ENCODE peak calls at places on chromosomes 1 and 21, in four cellular contexts. K is WTC11, S is K562, G is HepG2. C is an unnamed sample.

GRCh38 chr1:115462677-115463076 is 124.6 kb upstream of the NGF start:
- DNase-seq in S (no peak), K (no peak), G (no peak), C (no peak)

GRCh38 chr1:173749137-173749536 is 34.4 kb downstream of the KLHL20 start:
- DNase-seq in K (no peak), S (no peak), G (no peak), C (no peak)

GRCh38 chr1:230679131-230679530 is 34.8 kb downstream of the AGT start:
- DNase-seq in G (no peak), K (no peak), S (no peak), C (no peak)

GRCh38 chr1:45266151-45266801 is 59.9 kb upstream of the ZSWIM5 start:
- DNase-seq in K (no peak), G (peak; percentile 89), S (no peak), C (no peak)

GRCh38 chr21:25385912-25386474 is 221.3 kb downstream of the MRPL39 start:
- DNase-seq in G (peak; percentile 72), K (peak; percentile 49), S (peak; percentile 49), C (peak; percentile 54)

GRCh38 chr1:208270679-208271111 is 26.5 kb upstream of the PLXNA2 start:
- DNase-seq in K (no peak), S (no peak), G (no peak), C (no peak)

GRCh38 chr1:66575739-66576138 is 41.8 kb downstream of the SGIP1 start:
- DNase-seq in S (no peak), G (peak; percentile 24), K (no peak), C (no peak)

GRCh38 chr1:247077234-247077633 is 1.4 kb downstream of the ZNF670 start:
- DNase-seq in K (no peak), S (no peak), G (no peak), C (no peak)

GRCh38 chr1:165364432-165365133 is 8.1 kb upstream of the LMX1A start:
- DNase-seq in G (no peak), S (no peak), K (no peak), C (no peak)

GRCh38 chr1:162753998-162754585 is 36.4 kb upstream of the HSD17B7 start:
- DNase-seq in G (no peak), S (no peak), K (no peak), C (no peak)

GRCh38 chr1:76865696-76866291 is 1.5 kb upstream of the ST6GALNAC5 start:
- DNase-seq in G (no peak), S (no peak), K (no peak), C (no peak)

GRCh38 chr1:1858382-1859086 is 32.4 kb downstream of the GNB1 start:
- DNase-seq in K (peak; percentile 28), G (peak; percentile 62), S (peak; percentile 70), C (peak; percentile 70)

GRCh38 chr21:29217818-29218252 is 80.9 kb upstream of the BACH1 start:
- DNase-seq in S (no peak), G (peak; percentile 17), K (no peak), C (no peak)

GRCh38 chr1:151495316-151495715 is 15.9 kb upstream of the CGN start:
- DNase-seq in S (no peak), G (no peak), K (no peak), C (no peak)

GRCh38 chr1:82491301-82491986 is 690.7 kb downstream of the ADGRL2 start:
- DNase-seq in G (no peak), S (no peak), K (no peak), C (no peak)

GRCh38 chr1:167564592-167564991 is 11.0 kb upstream of the CREG1 start:
- DNase-seq in G (no peak), S (no peak), K (no peak), C (no peak)

GRCh38 chr1:155022136-155022926 is 11.2 kb downstream of the DCST2 start:
- DNase-seq in S (no peak), K (no peak), G (no peak), C (no peak)

GRCh38 chr1:160437432-160438319 is 37.3 kb downstream of the VANGL2 start:
- DNase-seq in G (no peak), K (no peak), S (no peak), C (no peak)

GRCh38 chr1:185694081-185694480 is 40.1 kb upstream of the HMCN1 start:
- DNase-seq in S (no peak), K (no peak), G (peak; percentile 45), C (no peak)

GRCh38 chr1:228268891-228269285 is 61.0 kb downstream of the OBSCN start:
- DNase-seq in K (no peak), S (no peak), G (no peak), C (no peak)

GRCh38 chr1:37125295-37125694 is 91.0 kb upstream of the GRIK3 start:
- DNase-seq in K (no peak), G (no peak), S (no peak), C (no peak)

GRCh38 chr21:37525810-37526209 is 159.2 kb downstream of the DYRK1A start:
- DNase-seq in G (no peak), K (no peak), S (no peak), C (no peak)

GRCh38 chr1:10074059-10074854 is 41.5 kb downstream of the UBE4B start:
- DNase-seq in K (no peak), S (no peak), G (no peak), C (no peak)

GRCh38 chr1:26275580-26276431 is 4.1 kb upstream of the SH3BGRL3 start:
- DNase-seq in G (peak; percentile 59), K (peak; percentile 91), S (peak; percentile 84), C (peak; percentile 78)

GRCh38 chr1:42913426-42914091 is 45.1 kb downstream of the SLC2A1 start:
- DNase-seq in K (peak; percentile 53), G (peak; percentile 84), S (peak; percentile 67), C (peak; percentile 74)

DNA sequence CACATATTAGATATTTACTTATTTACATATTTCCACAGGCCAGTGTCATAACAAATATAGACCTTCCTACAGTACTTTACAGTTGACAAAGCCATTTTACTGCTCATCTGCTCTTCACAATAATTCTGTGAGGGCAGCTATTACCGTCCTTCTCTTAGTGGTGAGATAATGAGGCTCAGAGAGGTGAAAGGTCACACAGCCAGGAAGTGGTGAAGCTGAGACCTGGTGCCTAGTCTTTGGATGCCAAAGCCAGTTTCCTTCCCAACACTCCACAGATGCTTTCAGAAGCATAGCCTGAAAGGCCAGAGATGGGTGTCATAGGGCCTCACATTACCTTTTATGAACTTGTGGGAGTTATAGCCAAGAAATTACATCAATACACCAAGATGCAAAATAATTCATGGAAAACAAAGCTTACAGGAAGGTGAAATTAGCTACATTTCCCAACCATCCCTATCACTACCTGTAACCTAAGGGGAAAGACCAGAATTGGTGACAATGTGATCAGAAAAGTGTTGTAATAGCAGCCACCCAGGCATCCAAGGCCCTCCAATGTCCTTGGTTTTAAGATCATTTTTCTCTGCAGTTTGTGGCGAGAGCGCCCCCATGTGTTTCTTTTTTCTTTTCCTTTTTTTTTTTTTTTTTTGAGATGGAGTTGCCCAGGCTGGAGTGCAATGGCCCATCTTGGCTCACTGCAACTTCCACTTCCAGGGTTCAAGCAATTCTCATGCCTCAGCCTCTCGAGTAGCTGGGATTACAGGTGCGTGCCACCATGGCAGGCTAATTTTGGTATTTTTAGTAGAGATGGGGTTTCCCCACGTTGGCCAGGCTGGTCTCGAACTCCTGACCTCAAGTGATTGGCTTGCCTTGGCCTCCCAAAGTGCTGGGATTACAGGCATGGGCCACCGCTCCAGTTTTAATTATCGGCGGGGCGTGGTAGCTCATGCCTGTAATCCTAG is 26.5 kb upstream of the RPL11 start:
- DNase-seq in S (no peak), K (peak; percentile 16), G (peak; percentile 32), C (peak; percentile 53)
- TF ChIP-seq ELF4 in S (no peak), K (no peak), G (no peak), C (no peak)

GRCh38 chr1:64699327-64699726 is 45.5 kb upstream of the RAVER2 start:
- DNase-seq in K (no peak), G (no peak), S (no peak), C (no peak)
- TF ChIP-seq ELF4 in K (no peak), G (no peak), S (no peak), C (no peak)

GRCh38 chr1:216902669-216903388 is 179.6 kb upstream of the ESRRG start:
- DNase-seq in S (no peak), K (no peak), G (peak; percentile 55), C (no peak)
- TF ChIP-seq ELF4 in S (no peak), K (no peak), G (no peak), C (no peak)

DNA sequence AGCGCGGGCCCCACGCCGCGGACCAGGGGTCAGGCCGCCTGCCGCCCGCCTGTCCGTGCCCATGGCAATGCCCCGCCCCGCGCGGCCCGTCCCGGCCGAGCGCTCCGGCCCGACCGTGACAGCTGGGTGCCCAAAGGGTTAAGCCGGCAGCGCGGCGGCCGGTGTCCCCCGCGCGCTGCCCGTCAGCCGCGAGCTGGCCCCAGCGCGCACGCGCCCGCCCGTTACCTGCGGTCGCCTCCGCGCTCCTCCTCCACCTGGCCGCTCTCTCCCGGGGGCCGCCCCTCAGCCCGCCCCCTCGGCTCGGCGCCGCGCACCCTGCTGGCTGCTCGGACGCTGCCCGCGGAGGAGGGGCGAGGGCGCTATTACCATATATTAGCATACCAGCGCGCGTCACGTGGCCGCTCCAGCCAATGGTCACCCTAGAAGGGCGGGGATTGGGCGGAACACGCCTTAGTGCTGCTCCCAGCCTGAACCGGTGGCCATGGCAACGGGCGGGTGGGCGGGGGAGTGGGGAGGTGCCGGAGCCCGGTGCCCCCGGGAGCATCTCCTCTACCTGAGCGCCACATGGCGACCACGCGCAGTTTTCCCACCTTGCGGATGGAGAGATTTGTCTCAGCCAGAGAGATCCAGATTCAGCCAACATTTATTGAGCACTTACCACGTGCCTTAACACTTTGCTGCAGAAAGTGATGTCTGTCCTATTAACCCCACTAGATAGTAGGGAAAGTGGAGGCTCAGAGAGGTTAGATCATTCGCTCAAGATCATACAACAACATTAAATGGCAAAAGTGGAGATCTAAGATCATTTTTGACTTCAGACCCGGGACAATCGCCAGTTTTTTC is at the start of gene PHC2:
- DNase-seq in K (peak; percentile 99), G (peak; percentile 91), S (peak; percentile 99), C (peak; percentile 100)
- TF ChIP-seq ELF4 in K (no peak), G (no peak), S (no peak), C (no peak)

DNA sequence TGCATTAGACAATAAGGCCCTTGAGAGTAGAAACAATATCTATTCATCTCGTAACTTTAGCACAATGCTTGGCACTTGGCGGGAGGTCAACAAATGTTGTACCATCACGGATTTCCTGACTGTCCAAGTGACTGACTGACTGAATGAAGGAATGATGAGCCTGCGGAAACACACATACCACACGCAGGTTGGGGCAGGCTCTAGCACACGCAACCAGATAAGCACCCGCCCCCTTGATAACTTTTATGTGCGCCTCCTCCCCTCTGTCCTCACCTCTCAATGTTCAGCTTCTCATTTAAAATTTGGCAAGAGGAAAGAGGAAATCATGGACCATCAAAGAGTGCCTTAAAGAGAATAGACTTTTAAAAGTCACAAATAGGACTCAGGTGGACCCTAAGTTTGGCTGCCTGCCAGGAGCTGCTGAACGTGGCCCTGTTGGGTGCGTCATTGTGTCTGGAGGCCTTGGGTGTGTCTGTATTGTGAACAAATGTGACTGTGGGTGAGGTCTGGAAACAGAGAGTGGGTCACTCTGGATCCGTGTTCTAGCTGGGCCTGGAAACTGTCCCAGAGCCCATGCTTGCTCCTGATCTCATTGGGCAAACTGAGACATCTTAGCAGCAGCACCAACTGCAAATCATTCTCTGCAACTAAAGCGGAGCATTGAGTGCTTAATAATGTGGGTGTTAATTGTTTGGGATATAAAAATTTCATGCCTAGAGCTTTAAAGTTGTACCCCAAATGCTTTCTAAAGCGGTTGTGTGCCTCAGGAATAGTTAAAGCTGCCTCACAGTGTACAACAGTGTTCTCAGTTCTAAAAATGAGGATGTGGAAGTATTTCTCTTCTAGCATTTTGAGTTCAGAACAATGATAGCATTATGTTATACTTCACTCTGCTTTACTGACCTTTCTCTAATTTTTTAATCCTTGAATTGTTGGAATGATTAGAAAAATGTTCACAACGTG is 47.6 kb upstream of the ABCG1 start:
- DNase-seq in G (no peak), K (no peak), S (no peak), C (no peak)
- TF ChIP-seq ELF4 in G (no peak), K (no peak), S (no peak), C (no peak)

GRCh38 chr21:26800001-26800400 is 45.2 kb downstream of the ADAMTS1 start:
- DNase-seq in S (no peak), G (no peak), K (no peak), C (no peak)
- TF ChIP-seq ELF4 in S (no peak), G (no peak), K (no peak), C (no peak)